ENCODE peak calls at places on chromosomes 4 and X, in seven cellular contexts. One of them, this sample, is unnamed.

GRCh38 chr4:48079972-48080391 is 54.1 kb downstream of the TXK start:
- DNase-seq in CD8-positive, alpha-beta memory T cell: no peak
- DNase-seq in endodermal cell: no peak
- DNase-seq in stomach: no peak
- DNase-seq in tibial nerve: no peak
- DNase-seq in left ventricle myocardium inferior: no peak
- DNase-seq in heart left ventricle: no peak
- DNase-seq in this sample: no peak

GRCh38 chr4:1644906-1645657 is 39.0 kb downstream of the FAM53A start:
- DNase-seq in CD8-positive, alpha-beta memory T cell: no peak
- DNase-seq in endodermal cell: peak; percentile 69
- DNase-seq in stomach: peak; percentile 72
- DNase-seq in tibial nerve: no peak
- DNase-seq in left ventricle myocardium inferior: peak; percentile 44
- DNase-seq in heart left ventricle: peak; percentile 56
- DNase-seq in this sample: peak; percentile 68

GRCh38 chr4:38753021-38753806 is 29.6 kb downstream of the TLR10 start:
- DNase-seq in CD8-positive, alpha-beta memory T cell: no peak
- DNase-seq in endodermal cell: peak; percentile 97
- DNase-seq in stomach: peak; percentile 55
- DNase-seq in tibial nerve: peak; percentile 81
- DNase-seq in left ventricle myocardium inferior: peak; percentile 78
- DNase-seq in heart left ventricle: peak; percentile 88
- DNase-seq in this sample: peak; percentile 67

GRCh38 chr4:123997116-123997515 is 600.5 kb downstream of the SPRY1 start:
- DNase-seq in CD8-positive, alpha-beta memory T cell: no peak
- DNase-seq in endodermal cell: no peak
- DNase-seq in stomach: no peak
- DNase-seq in tibial nerve: no peak
- DNase-seq in left ventricle myocardium inferior: no peak
- DNase-seq in heart left ventricle: no peak
- DNase-seq in this sample: no peak

GRCh38 chr4:149719357-149719756 is 96.3 kb downstream of the IQCM start:
- DNase-seq in CD8-positive, alpha-beta memory T cell: no peak
- DNase-seq in endodermal cell: no peak
- DNase-seq in stomach: no peak
- DNase-seq in tibial nerve: no peak
- DNase-seq in left ventricle myocardium inferior: no peak
- DNase-seq in heart left ventricle: no peak
- DNase-seq in this sample: no peak

GRCh38 chr4:44927361-44928061 is 201.2 kb upstream of the GNPDA2 start:
- DNase-seq in CD8-positive, alpha-beta memory T cell: no peak
- DNase-seq in endodermal cell: no peak
- DNase-seq in stomach: no peak
- DNase-seq in tibial nerve: no peak
- DNase-seq in left ventricle myocardium inferior: no peak
- DNase-seq in heart left ventricle: no peak
- DNase-seq in this sample: no peak

GRCh38 chr4:137531951-137532868 is at the start of gene PCDH18:
- DNase-seq in CD8-positive, alpha-beta memory T cell: no peak
- DNase-seq in endodermal cell: peak; percentile 91
- DNase-seq in stomach: peak; percentile 51
- DNase-seq in tibial nerve: peak; percentile 88
- DNase-seq in left ventricle myocardium inferior: peak; percentile 85
- DNase-seq in heart left ventricle: peak; percentile 90
- DNase-seq in this sample: peak; percentile 70

GRCh38 chrX:13693341-13693871 is 4.5 kb downstream of the RAB9A start:
- DNase-seq in CD8-positive, alpha-beta memory T cell: no peak
- DNase-seq in endodermal cell: peak; percentile 54
- DNase-seq in stomach: no peak
- DNase-seq in tibial nerve: no peak
- DNase-seq in left ventricle myocardium inferior: no peak
- DNase-seq in heart left ventricle: no peak
- DNase-seq in this sample: no peak

GRCh38 chr4:151835467-151835866 is 74.7 kb upstream of the GATB start:
- DNase-seq in CD8-positive, alpha-beta memory T cell: no peak
- DNase-seq in endodermal cell: no peak
- DNase-seq in stomach: no peak
- DNase-seq in tibial nerve: no peak
- DNase-seq in left ventricle myocardium inferior: no peak
- DNase-seq in heart left ventricle: no peak
- DNase-seq in this sample: no peak

GRCh38 chr4:143375326-143376073 is 38.8 kb downstream of the GAB1 start:
- DNase-seq in CD8-positive, alpha-beta memory T cell: no peak
- DNase-seq in endodermal cell: peak; percentile 72
- DNase-seq in stomach: no peak
- DNase-seq in tibial nerve: no peak
- DNase-seq in left ventricle myocardium inferior: peak; percentile 30
- DNase-seq in heart left ventricle: no peak
- DNase-seq in this sample: no peak

GRCh38 chr4:77196866-77197265 is 39.9 kb downstream of the CCNG2 start:
- DNase-seq in CD8-positive, alpha-beta memory T cell: no peak
- DNase-seq in endodermal cell: no peak
- DNase-seq in stomach: no peak
- DNase-seq in tibial nerve: no peak
- DNase-seq in left ventricle myocardium inferior: no peak
- DNase-seq in heart left ventricle: no peak
- DNase-seq in this sample: no peak

GRCh38 chr4:118033148-118034060 is 882 bp upstream of the NDST3 start:
- DNase-seq in CD8-positive, alpha-beta memory T cell: no peak
- DNase-seq in endodermal cell: peak; percentile 89
- DNase-seq in stomach: peak; percentile 66
- DNase-seq in tibial nerve: no peak
- DNase-seq in left ventricle myocardium inferior: no peak
- DNase-seq in heart left ventricle: peak; percentile 9
- DNase-seq in this sample: peak; percentile 77

GRCh38 chr4:3107271-3108185 is 33.0 kb downstream of the HTT start:
- DNase-seq in CD8-positive, alpha-beta memory T cell: no peak
- DNase-seq in endodermal cell: no peak
- DNase-seq in stomach: no peak
- DNase-seq in tibial nerve: peak; percentile 40
- DNase-seq in left ventricle myocardium inferior: peak; percentile 32
- DNase-seq in heart left ventricle: no peak
- DNase-seq in this sample: no peak

GRCh38 chr4:23234018-23234417 is 541.3 kb downstream of the GBA3 start:
- DNase-seq in CD8-positive, alpha-beta memory T cell: no peak
- DNase-seq in endodermal cell: no peak
- DNase-seq in stomach: no peak
- DNase-seq in tibial nerve: no peak
- DNase-seq in left ventricle myocardium inferior: no peak
- DNase-seq in heart left ventricle: no peak
- DNase-seq in this sample: no peak

GRCh38 chrX:39848243-39848642 is 249.5 kb downstream of the BCOR start:
- DNase-seq in CD8-positive, alpha-beta memory T cell: no peak
- DNase-seq in endodermal cell: no peak
- DNase-seq in stomach: no peak
- DNase-seq in tibial nerve: no peak
- DNase-seq in left ventricle myocardium inferior: no peak
- DNase-seq in heart left ventricle: no peak
- DNase-seq in this sample: no peak

GRCh38 chrX:40402771-40403533 is 177.8 kb upstream of the ATP6AP2 start:
- DNase-seq in CD8-positive, alpha-beta memory T cell: no peak
- DNase-seq in endodermal cell: peak; percentile 55
- DNase-seq in stomach: no peak
- DNase-seq in tibial nerve: no peak
- DNase-seq in left ventricle myocardium inferior: no peak
- DNase-seq in heart left ventricle: no peak
- DNase-seq in this sample: no peak

GRCh38 chrX:7996414-7996813 is 69.2 kb upstream of the PNPLA4 start:
- DNase-seq in CD8-positive, alpha-beta memory T cell: peak; percentile 1
- DNase-seq in endodermal cell: peak; percentile 62
- DNase-seq in stomach: peak; percentile 28
- DNase-seq in tibial nerve: peak; percentile 12
- DNase-seq in left ventricle myocardium inferior: no peak
- DNase-seq in heart left ventricle: no peak
- DNase-seq in this sample: no peak

GRCh38 chr4:15002659-15003440 is 569 bp downstream of the CPEB2 start:
- DNase-seq in CD8-positive, alpha-beta memory T cell: peak; percentile 80
- DNase-seq in endodermal cell: peak; percentile 87
- DNase-seq in stomach: peak; percentile 83
- DNase-seq in tibial nerve: peak; percentile 36
- DNase-seq in left ventricle myocardium inferior: peak; percentile 85
- DNase-seq in heart left ventricle: peak; percentile 76
- DNase-seq in this sample: peak; percentile 92

GRCh38 chr4:42655921-42656735 is 777 bp downstream of the ATP8A1 start:
- DNase-seq in CD8-positive, alpha-beta memory T cell: peak; percentile 24
- DNase-seq in endodermal cell: peak; percentile 77
- DNase-seq in stomach: peak; percentile 56
- DNase-seq in tibial nerve: no peak
- DNase-seq in left ventricle myocardium inferior: peak; percentile 40
- DNase-seq in heart left ventricle: peak; percentile 29
- DNase-seq in this sample: peak; percentile 78

GRCh38 chr4:4960574-4960973 is 58.7 kb downstream of the CYTL1 start:
- DNase-seq in CD8-positive, alpha-beta memory T cell: no peak
- DNase-seq in endodermal cell: no peak
- DNase-seq in stomach: no peak
- DNase-seq in tibial nerve: no peak
- DNase-seq in left ventricle myocardium inferior: no peak
- DNase-seq in heart left ventricle: no peak
- DNase-seq in this sample: no peak

GRCh38 chr4:4962928-4963327 is 56.3 kb downstream of the CYTL1 start:
- DNase-seq in CD8-positive, alpha-beta memory T cell: no peak
- DNase-seq in endodermal cell: no peak
- DNase-seq in stomach: no peak
- DNase-seq in tibial nerve: no peak
- DNase-seq in left ventricle myocardium inferior: no peak
- DNase-seq in heart left ventricle: no peak
- DNase-seq in this sample: no peak

DNA sequence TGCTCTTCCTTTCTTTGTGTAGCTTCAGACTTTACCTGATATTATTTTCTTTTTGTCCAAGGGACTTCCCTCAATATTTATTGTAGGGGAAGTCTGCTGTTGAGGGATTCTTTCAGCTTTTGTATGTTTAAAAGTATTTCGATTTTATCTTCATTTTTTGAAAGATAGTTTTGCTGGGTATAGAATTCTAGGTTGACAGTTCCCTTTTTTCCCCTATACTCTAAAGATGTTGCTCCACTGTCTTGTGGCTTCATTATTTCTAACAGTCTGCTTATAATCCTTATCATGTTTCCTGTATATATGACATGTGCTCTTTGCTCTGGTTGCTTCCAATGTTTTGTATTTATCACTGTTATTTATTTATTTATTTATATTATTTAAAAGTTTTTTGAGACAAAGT is 57.3 kb downstream of the CYTL1 start:
- DNase-seq in CD8-positive, alpha-beta memory T cell: no peak
- DNase-seq in endodermal cell: no peak
- DNase-seq in stomach: no peak
- DNase-seq in tibial nerve: no peak
- DNase-seq in left ventricle myocardium inferior: no peak
- DNase-seq in heart left ventricle: no peak
- DNase-seq in this sample: no peak
- H3K9me3 ChIP-seq in CD8-positive, alpha-beta memory T cell: peaks cover 10% of the 10 kb centered on the region
- H3K9me3 ChIP-seq in endodermal cell: peaks cover 41% of the 10 kb centered on the region
- H3K9me3 ChIP-seq in stomach: peaks cover 28% of the 10 kb centered on the region
- H3K9me3 ChIP-seq in tibial nerve: peaks cover 53% of the 10 kb centered on the region
- H3K9me3 ChIP-seq in left ventricle myocardium inferior: peaks cover 56% of the 10 kb centered on the region
- H3K9me3 ChIP-seq in heart left ventricle: peaks cover 37% of the 10 kb centered on the region
- H3K9me3 ChIP-seq in this sample: peaks cover 17% of the 10 kb centered on the region

DNA sequence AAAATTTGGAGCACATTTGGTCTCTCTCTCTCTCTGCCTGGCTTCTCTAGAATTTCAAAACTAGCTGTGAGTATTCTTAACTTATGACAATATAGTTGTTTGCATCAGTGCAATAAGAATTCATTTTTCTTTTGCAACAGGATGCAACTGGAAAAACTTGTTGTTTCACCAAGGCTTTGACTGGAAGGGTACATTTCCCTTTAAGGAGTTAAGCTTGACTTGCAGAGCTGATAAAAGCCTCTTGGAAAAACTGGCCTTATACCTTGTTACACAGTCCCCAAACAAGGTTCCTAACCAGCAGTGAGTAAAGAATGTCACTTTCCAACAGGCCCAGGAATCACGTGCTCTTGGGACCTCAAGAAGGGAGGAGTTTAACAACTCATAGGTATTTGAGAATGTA is 25.9 kb upstream of the ZNF718 start:
- DNase-seq in CD8-positive, alpha-beta memory T cell: no peak
- DNase-seq in endodermal cell: no peak
- DNase-seq in stomach: no peak
- DNase-seq in tibial nerve: no peak
- DNase-seq in left ventricle myocardium inferior: no peak
- DNase-seq in heart left ventricle: no peak
- DNase-seq in this sample: no peak
- H3K9me3 ChIP-seq in CD8-positive, alpha-beta memory T cell: peaks cover 12% of the 10 kb centered on the region
- H3K9me3 ChIP-seq in endodermal cell: peaks cover 84% of the 10 kb centered on the region
- H3K9me3 ChIP-seq in stomach: peaks cover 83% of the 10 kb centered on the region
- H3K9me3 ChIP-seq in tibial nerve: peaks cover 100% of the 10 kb centered on the region
- H3K9me3 ChIP-seq in left ventricle myocardium inferior: peaks cover 100% of the 10 kb centered on the region
- H3K9me3 ChIP-seq in heart left ventricle: peaks cover 98% of the 10 kb centered on the region
- H3K9me3 ChIP-seq in this sample: peaks cover 95% of the 10 kb centered on the region

GRCh38 chr4:84501197-84501492 is 2.1 kb upstream of the NKX6-1 start:
- DNase-seq in CD8-positive, alpha-beta memory T cell: no peak
- DNase-seq in endodermal cell: peak; percentile 76
- DNase-seq in stomach: no peak
- DNase-seq in tibial nerve: no peak
- DNase-seq in left ventricle myocardium inferior: no peak
- DNase-seq in heart left ventricle: no peak
- DNase-seq in this sample: no peak

GRCh38 chr4:84502333-84502954 is 3.4 kb upstream of the NKX6-1 start:
- DNase-seq in CD8-positive, alpha-beta memory T cell: no peak
- DNase-seq in endodermal cell: no peak
- DNase-seq in stomach: no peak
- DNase-seq in tibial nerve: no peak
- DNase-seq in left ventricle myocardium inferior: no peak
- DNase-seq in heart left ventricle: no peak
- DNase-seq in this sample: no peak

GRCh38 chr4:84500386-84501196 is 1.5 kb upstream of the NKX6-1 start:
- DNase-seq in CD8-positive, alpha-beta memory T cell: no peak
- DNase-seq in endodermal cell: peak; percentile 45
- DNase-seq in stomach: no peak
- DNase-seq in tibial nerve: no peak
- DNase-seq in left ventricle myocardium inferior: no peak
- DNase-seq in heart left ventricle: no peak
- DNase-seq in this sample: no peak

GRCh38 chr4:84502955-84503373 is 3.9 kb upstream of the NKX6-1 start:
- DNase-seq in CD8-positive, alpha-beta memory T cell: no peak
- DNase-seq in endodermal cell: peak; percentile 58
- DNase-seq in stomach: no peak
- DNase-seq in tibial nerve: no peak
- DNase-seq in left ventricle myocardium inferior: no peak
- DNase-seq in heart left ventricle: no peak
- DNase-seq in this sample: no peak

GRCh38 chr4:84501721-84502267 is 2.7 kb upstream of the NKX6-1 start:
- DNase-seq in CD8-positive, alpha-beta memory T cell: no peak
- DNase-seq in endodermal cell: peak; percentile 70
- DNase-seq in stomach: no peak
- DNase-seq in tibial nerve: no peak
- DNase-seq in left ventricle myocardium inferior: no peak
- DNase-seq in heart left ventricle: no peak
- DNase-seq in this sample: no peak
- H3K9me3 ChIP-seq in CD8-positive, alpha-beta memory T cell: no peaks in the 10 kb centered on the region
- H3K9me3 ChIP-seq in endodermal cell: peaks cover 5% of the 10 kb centered on the region
- H3K9me3 ChIP-seq in stomach: peaks cover 5% of the 10 kb centered on the region
- H3K9me3 ChIP-seq in tibial nerve: no peaks in the 10 kb centered on the region
- H3K9me3 ChIP-seq in left ventricle myocardium inferior: no peaks in the 10 kb centered on the region
- H3K9me3 ChIP-seq in heart left ventricle: no peaks in the 10 kb centered on the region
- H3K9me3 ChIP-seq in this sample: no peaks in the 10 kb centered on the region

DNA sequence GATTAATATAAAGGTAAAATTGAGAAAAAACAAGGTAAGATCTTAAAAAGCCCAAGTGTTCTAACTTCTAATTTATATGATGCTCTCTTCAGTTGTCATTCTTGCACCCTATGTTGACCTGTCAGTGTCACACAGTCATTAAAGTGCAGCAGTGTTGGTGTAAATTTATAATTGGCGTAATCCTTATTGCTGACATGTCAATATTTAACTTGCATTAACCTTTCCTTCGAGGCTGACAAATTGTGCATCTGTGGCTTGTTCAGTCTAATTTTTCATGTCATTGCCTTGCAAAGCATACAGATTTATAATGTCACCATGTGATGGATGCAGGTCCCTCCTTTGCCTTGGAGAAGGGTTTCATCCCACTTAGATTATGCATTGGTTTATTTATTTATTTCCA is 1098.3 kb upstream of the LCORL start:
- DNase-seq in CD8-positive, alpha-beta memory T cell: no peak
- DNase-seq in endodermal cell: no peak
- DNase-seq in stomach: no peak
- DNase-seq in tibial nerve: no peak
- DNase-seq in left ventricle myocardium inferior: no peak
- DNase-seq in heart left ventricle: no peak
- DNase-seq in this sample: no peak
- H3K9me3 ChIP-seq in CD8-positive, alpha-beta memory T cell: no peaks in the 10 kb centered on the region
- H3K9me3 ChIP-seq in endodermal cell: no peaks in the 10 kb centered on the region
- H3K9me3 ChIP-seq in stomach: no peaks in the 10 kb centered on the region
- H3K9me3 ChIP-seq in tibial nerve: no peaks in the 10 kb centered on the region
- H3K9me3 ChIP-seq in left ventricle myocardium inferior: no peaks in the 10 kb centered on the region
- H3K9me3 ChIP-seq in heart left ventricle: no peaks in the 10 kb centered on the region
- H3K9me3 ChIP-seq in this sample: no peaks in the 10 kb centered on the region

This sample was measured in upper lobe of right lung.